ENCODE peak calls at places on chromosomes 3 and 15, in ten cellular contexts. One of them, this sample, is unnamed.
A peak's percentile ranks its signal among the peaks of the same experiment; 100 is the strongest.

GRCh38 chr3:72380193-72380592 is 468.1 kb downstream of the SHQ1 start:
- DNase-seq in pancreas: no peak
- DNase-seq in CD4-positive, CD25-positive, alpha-beta regulatory T cell: no peak
- DNase-seq in CD8-positive, alpha-beta memory T cell: no peak
- DNase-seq in astrocyte: peak; percentile 30
- DNase-seq in sigmoid colon: no peak
- DNase-seq in osteoblast: no peak
- DNase-seq in right cardiac atrium: no peak
- DNase-seq in colonic mucosa: no peak
- DNase-seq in A549: no peak
- DNase-seq in this sample: no peak

GRCh38 chr3:134309987-134310700 is 59.5 kb upstream of the RYK start:
- DNase-seq in A549: peak; percentile 51
- DNase-seq in CD8-positive, alpha-beta memory T cell: no peak
- DNase-seq in colonic mucosa: peak; percentile 61
- DNase-seq in right cardiac atrium: no peak
- DNase-seq in osteoblast: peak; percentile 58
- DNase-seq in astrocyte: no peak
- DNase-seq in CD4-positive, CD25-positive, alpha-beta regulatory T cell: no peak
- DNase-seq in sigmoid colon: no peak
- DNase-seq in pancreas: no peak
- DNase-seq in this sample: no peak

GRCh38 chr3:16841906-16842709 is 42.6 kb upstream of the PLCL2 start:
- DNase-seq in right cardiac atrium: peak; percentile 72
- DNase-seq in astrocyte: no peak
- DNase-seq in osteoblast: no peak
- DNase-seq in colonic mucosa: peak; percentile 67
- DNase-seq in A549: no peak
- DNase-seq in CD4-positive, CD25-positive, alpha-beta regulatory T cell: peak; percentile 68
- DNase-seq in CD8-positive, alpha-beta memory T cell: peak; percentile 86
- DNase-seq in pancreas: peak; percentile 45
- DNase-seq in sigmoid colon: peak; percentile 71
- DNase-seq in this sample: peak; percentile 64

GRCh38 chr3:173567997-173568396 is 170.5 kb downstream of the NLGN1 start:
- DNase-seq in astrocyte: no peak
- DNase-seq in osteoblast: no peak
- DNase-seq in pancreas: no peak
- DNase-seq in A549: no peak
- DNase-seq in CD4-positive, CD25-positive, alpha-beta regulatory T cell: no peak
- DNase-seq in colonic mucosa: no peak
- DNase-seq in right cardiac atrium: no peak
- DNase-seq in sigmoid colon: no peak
- DNase-seq in CD8-positive, alpha-beta memory T cell: no peak
- DNase-seq in this sample: no peak

GRCh38 chr15:36428102-36428845 is 151.2 kb upstream of the CDIN1 start:
- DNase-seq in osteoblast: peak; percentile 80
- DNase-seq in CD8-positive, alpha-beta memory T cell: no peak
- DNase-seq in pancreas: no peak
- DNase-seq in sigmoid colon: no peak
- DNase-seq in right cardiac atrium: no peak
- DNase-seq in A549: peak; percentile 96
- DNase-seq in astrocyte: peak; percentile 100
- DNase-seq in colonic mucosa: no peak
- DNase-seq in CD4-positive, CD25-positive, alpha-beta regulatory T cell: no peak
- DNase-seq in this sample: no peak

GRCh38 chr3:168803536-168803935 is 707.8 kb upstream of the GOLIM4 start:
- DNase-seq in A549: no peak
- DNase-seq in CD4-positive, CD25-positive, alpha-beta regulatory T cell: no peak
- DNase-seq in pancreas: no peak
- DNase-seq in colonic mucosa: no peak
- DNase-seq in osteoblast: no peak
- DNase-seq in astrocyte: peak; percentile 12
- DNase-seq in right cardiac atrium: no peak
- DNase-seq in CD8-positive, alpha-beta memory T cell: no peak
- DNase-seq in sigmoid colon: no peak
- DNase-seq in this sample: no peak

GRCh38 chr3:125017406-125017805 is 38.4 kb downstream of the HEG1 start:
- DNase-seq in A549: no peak
- DNase-seq in pancreas: no peak
- DNase-seq in CD8-positive, alpha-beta memory T cell: no peak
- DNase-seq in CD4-positive, CD25-positive, alpha-beta regulatory T cell: no peak
- DNase-seq in right cardiac atrium: no peak
- DNase-seq in osteoblast: no peak
- DNase-seq in astrocyte: no peak
- DNase-seq in colonic mucosa: no peak
- DNase-seq in sigmoid colon: no peak
- DNase-seq in this sample: no peak

GRCh38 chr3:7682822-7683229 is 818.8 kb upstream of the LMCD1 start:
- DNase-seq in right cardiac atrium: peak; percentile 59
- DNase-seq in sigmoid colon: no peak
- DNase-seq in CD8-positive, alpha-beta memory T cell: no peak
- DNase-seq in A549: no peak
- DNase-seq in osteoblast: no peak
- DNase-seq in astrocyte: peak; percentile 97
- DNase-seq in pancreas: peak; percentile 46
- DNase-seq in colonic mucosa: no peak
- DNase-seq in CD4-positive, CD25-positive, alpha-beta regulatory T cell: no peak
- DNase-seq in this sample: no peak

GRCh38 chr3:66228707-66229106 is 7.9 kb downstream of the SLC25A26 start:
- DNase-seq in right cardiac atrium: no peak
- DNase-seq in CD8-positive, alpha-beta memory T cell: no peak
- DNase-seq in A549: no peak
- DNase-seq in osteoblast: peak; percentile 62
- DNase-seq in pancreas: no peak
- DNase-seq in sigmoid colon: no peak
- DNase-seq in CD4-positive, CD25-positive, alpha-beta regulatory T cell: no peak
- DNase-seq in astrocyte: no peak
- DNase-seq in colonic mucosa: no peak
- DNase-seq in this sample: no peak

GRCh38 chr15:80679805-80680175 is 15.3 kb upstream of the ABHD17C start:
- DNase-seq in colonic mucosa: peak; percentile 76
- DNase-seq in pancreas: no peak
- DNase-seq in A549: no peak
- DNase-seq in CD4-positive, CD25-positive, alpha-beta regulatory T cell: no peak
- DNase-seq in astrocyte: no peak
- DNase-seq in CD8-positive, alpha-beta memory T cell: no peak
- DNase-seq in sigmoid colon: no peak
- DNase-seq in right cardiac atrium: no peak
- DNase-seq in osteoblast: no peak
- DNase-seq in this sample: no peak

GRCh38 chr15:69804786-69805185 is 292.9 kb downstream of the TLE3 start:
- DNase-seq in pancreas: no peak
- DNase-seq in colonic mucosa: no peak
- DNase-seq in osteoblast: peak; percentile 50
- DNase-seq in astrocyte: no peak
- DNase-seq in right cardiac atrium: no peak
- DNase-seq in CD8-positive, alpha-beta memory T cell: no peak
- DNase-seq in sigmoid colon: no peak
- DNase-seq in CD4-positive, CD25-positive, alpha-beta regulatory T cell: no peak
- DNase-seq in A549: no peak
- DNase-seq in this sample: no peak
- H3K4me1 ChIP-seq in pancreas: no peaks in the 10 kb centered on the region
- H3K4me1 ChIP-seq in colonic mucosa: no peaks in the 10 kb centered on the region
- H3K4me1 ChIP-seq in osteoblast: no peaks in the 10 kb centered on the region
- H3K4me1 ChIP-seq in astrocyte: no peaks in the 10 kb centered on the region
- H3K4me1 ChIP-seq in right cardiac atrium: no peaks in the 10 kb centered on the region
- H3K4me1 ChIP-seq in CD8-positive, alpha-beta memory T cell: no peaks in the 10 kb centered on the region
- H3K4me1 ChIP-seq in sigmoid colon: no peaks in the 10 kb centered on the region
- H3K4me1 ChIP-seq in CD4-positive, CD25-positive, alpha-beta regulatory T cell: no peaks in the 10 kb centered on the region
- H3K4me1 ChIP-seq in A549: peaks cover 11% of the 10 kb centered on the region
- H3K4me1 ChIP-seq in this sample: peaks cover 11% of the 10 kb centered on the region

DNA sequence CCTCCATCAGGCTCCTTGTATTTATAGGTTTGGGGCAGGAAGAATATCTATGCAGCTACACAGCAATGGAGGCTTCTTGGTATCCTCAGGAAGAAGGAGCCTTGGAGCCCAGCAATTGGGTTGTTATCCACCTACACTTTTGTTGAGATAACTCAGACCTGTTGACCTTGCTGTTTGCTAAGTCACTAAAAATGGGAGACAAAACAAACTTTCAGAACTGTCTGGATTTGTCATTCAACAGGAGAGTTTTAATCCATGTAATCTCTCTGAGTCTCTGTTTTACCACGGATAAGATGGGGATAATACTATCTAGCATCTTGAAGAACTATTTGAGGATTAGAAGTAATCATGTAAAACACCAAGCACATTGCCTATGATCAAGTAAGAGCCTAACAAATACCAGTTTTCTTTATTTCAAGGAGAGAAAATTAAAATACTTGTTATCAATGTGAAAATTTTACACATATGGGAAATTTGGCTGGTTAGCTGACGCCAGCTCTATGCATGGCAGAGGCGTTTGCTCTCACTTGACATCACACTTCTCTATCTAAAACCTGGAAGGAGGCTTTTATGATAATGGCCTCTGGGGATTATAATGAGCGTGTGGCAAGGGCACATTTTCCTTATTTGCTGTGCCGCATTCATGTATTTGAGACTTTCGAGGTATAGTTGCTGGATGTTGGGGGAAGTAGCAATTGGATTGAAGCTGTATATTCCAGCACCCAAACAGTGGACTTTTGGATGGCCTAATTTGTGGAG is 215.6 kb downstream of the PDCD6IP start:
- DNase-seq in astrocyte: no peak
- DNase-seq in right cardiac atrium: no peak
- DNase-seq in CD4-positive, CD25-positive, alpha-beta regulatory T cell: no peak
- DNase-seq in osteoblast: no peak
- DNase-seq in pancreas: no peak
- DNase-seq in CD8-positive, alpha-beta memory T cell: no peak
- DNase-seq in A549: peak; percentile 22
- DNase-seq in sigmoid colon: no peak
- DNase-seq in colonic mucosa: no peak
- DNase-seq in this sample: no peak
- H3K4me1 ChIP-seq in astrocyte: peaks cover 31% of the 10 kb centered on the region
- H3K4me1 ChIP-seq in right cardiac atrium: no peaks in the 10 kb centered on the region
- H3K4me1 ChIP-seq in CD4-positive, CD25-positive, alpha-beta regulatory T cell: no peaks in the 10 kb centered on the region
- H3K4me1 ChIP-seq in osteoblast: peaks cover 35% of the 10 kb centered on the region
- H3K4me1 ChIP-seq in pancreas: no peaks in the 10 kb centered on the region
- H3K4me1 ChIP-seq in CD8-positive, alpha-beta memory T cell: peaks cover 27% of the 10 kb centered on the region
- H3K4me1 ChIP-seq in A549: peaks cover 47% of the 10 kb centered on the region
- H3K4me1 ChIP-seq in sigmoid colon: peaks cover 8% of the 10 kb centered on the region
- H3K4me1 ChIP-seq in colonic mucosa: no peaks in the 10 kb centered on the region
- H3K4me1 ChIP-seq in this sample: no peaks in the 10 kb centered on the region

GRCh38 chr3:172179680-172180399 is 140.5 kb downstream of the FNDC3B start:
- DNase-seq in right cardiac atrium: no peak
- DNase-seq in sigmoid colon: no peak
- DNase-seq in CD8-positive, alpha-beta memory T cell: no peak
- DNase-seq in astrocyte: no peak
- DNase-seq in CD4-positive, CD25-positive, alpha-beta regulatory T cell: no peak
- DNase-seq in osteoblast: no peak
- DNase-seq in A549: peak; percentile 39
- DNase-seq in colonic mucosa: no peak
- DNase-seq in pancreas: no peak
- DNase-seq in this sample: no peak

GRCh38 chr3:172176385-172176784 is 137.0 kb downstream of the FNDC3B start:
- DNase-seq in A549: no peak
- DNase-seq in right cardiac atrium: no peak
- DNase-seq in colonic mucosa: no peak
- DNase-seq in CD4-positive, CD25-positive, alpha-beta regulatory T cell: no peak
- DNase-seq in sigmoid colon: no peak
- DNase-seq in astrocyte: no peak
- DNase-seq in osteoblast: no peak
- DNase-seq in CD8-positive, alpha-beta memory T cell: no peak
- DNase-seq in pancreas: no peak
- DNase-seq in this sample: no peak

GRCh38 chr3:172180473-172180872 is 141.1 kb downstream of the FNDC3B start:
- DNase-seq in astrocyte: no peak
- DNase-seq in sigmoid colon: no peak
- DNase-seq in A549: no peak
- DNase-seq in colonic mucosa: no peak
- DNase-seq in CD4-positive, CD25-positive, alpha-beta regulatory T cell: no peak
- DNase-seq in CD8-positive, alpha-beta memory T cell: no peak
- DNase-seq in pancreas: no peak
- DNase-seq in osteoblast: no peak
- DNase-seq in right cardiac atrium: no peak
- DNase-seq in this sample: no peak

GRCh38 chr3:172177046-172177445 is 137.7 kb downstream of the FNDC3B start:
- DNase-seq in CD4-positive, CD25-positive, alpha-beta regulatory T cell: no peak
- DNase-seq in right cardiac atrium: no peak
- DNase-seq in A549: no peak
- DNase-seq in colonic mucosa: no peak
- DNase-seq in CD8-positive, alpha-beta memory T cell: no peak
- DNase-seq in astrocyte: peak; percentile 83
- DNase-seq in pancreas: no peak
- DNase-seq in sigmoid colon: no peak
- DNase-seq in osteoblast: no peak
- DNase-seq in this sample: no peak

DNA sequence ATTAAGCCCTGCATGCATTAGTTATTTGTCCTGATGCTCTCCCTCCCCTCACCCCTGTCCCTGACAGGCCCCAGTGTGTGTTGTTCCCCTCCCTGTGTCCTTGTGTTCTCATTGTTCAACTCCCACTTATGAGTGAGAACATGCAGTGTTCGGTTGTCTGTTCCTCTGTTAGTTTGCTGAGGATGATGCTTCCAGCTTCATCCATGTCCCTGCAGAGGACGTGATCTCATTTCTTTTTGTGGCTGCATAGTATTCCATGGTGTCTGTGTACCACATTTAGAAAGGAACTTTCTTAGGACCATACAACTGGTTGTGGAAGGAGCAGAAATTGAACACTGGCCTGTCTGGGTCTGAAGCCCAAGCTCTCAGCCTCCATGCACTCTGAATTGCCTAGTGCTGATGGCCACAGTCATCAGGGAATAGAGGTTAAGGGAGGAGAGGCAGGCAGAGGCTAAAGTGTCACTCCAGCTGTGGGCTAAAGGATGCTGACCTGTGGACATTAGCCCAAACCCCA is 138.5 kb downstream of the FNDC3B start:
- DNase-seq in astrocyte: no peak
- DNase-seq in osteoblast: no peak
- DNase-seq in sigmoid colon: no peak
- DNase-seq in pancreas: no peak
- DNase-seq in CD8-positive, alpha-beta memory T cell: no peak
- DNase-seq in right cardiac atrium: no peak
- DNase-seq in CD4-positive, CD25-positive, alpha-beta regulatory T cell: no peak
- DNase-seq in A549: no peak
- DNase-seq in colonic mucosa: no peak
- DNase-seq in this sample: no peak
- H3K4me1 ChIP-seq in astrocyte: peaks cover 30% of the 10 kb centered on the region
- H3K4me1 ChIP-seq in osteoblast: peaks cover 30% of the 10 kb centered on the region
- H3K4me1 ChIP-seq in sigmoid colon: peaks cover 59% of the 10 kb centered on the region
- H3K4me1 ChIP-seq in pancreas: peaks cover 7% of the 10 kb centered on the region
- H3K4me1 ChIP-seq in CD8-positive, alpha-beta memory T cell: no peaks in the 10 kb centered on the region
- H3K4me1 ChIP-seq in right cardiac atrium: peaks cover 17% of the 10 kb centered on the region
- H3K4me1 ChIP-seq in CD4-positive, CD25-positive, alpha-beta regulatory T cell: no peaks in the 10 kb centered on the region
- H3K4me1 ChIP-seq in A549: peaks cover 92% of the 10 kb centered on the region
- H3K4me1 ChIP-seq in colonic mucosa: no peaks in the 10 kb centered on the region
- H3K4me1 ChIP-seq in this sample: peaks cover 85% of the 10 kb centered on the region

DNA sequence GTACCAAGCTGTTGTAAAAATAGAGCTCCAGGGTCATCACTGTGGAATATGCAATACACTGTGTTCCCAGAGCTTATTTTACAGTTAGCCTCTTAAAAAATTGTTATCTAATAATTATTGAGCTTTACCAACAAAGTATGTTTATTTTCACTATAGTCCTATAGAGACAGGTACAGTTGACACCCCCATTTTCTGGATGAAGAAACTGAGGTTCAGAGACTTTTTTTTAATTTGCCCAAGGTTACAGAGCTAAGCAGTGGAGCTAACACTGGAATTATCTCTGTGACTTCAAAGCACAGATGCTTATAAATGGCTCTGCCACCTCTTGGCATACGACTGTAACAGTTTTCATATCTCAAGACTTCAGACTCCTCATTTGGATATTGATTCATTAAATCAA is 126.4 kb downstream of the FEZF2 start:
- DNase-seq in astrocyte: no peak
- DNase-seq in colonic mucosa: no peak
- DNase-seq in pancreas: no peak
- DNase-seq in CD8-positive, alpha-beta memory T cell: no peak
- DNase-seq in right cardiac atrium: no peak
- DNase-seq in CD4-positive, CD25-positive, alpha-beta regulatory T cell: no peak
- DNase-seq in A549: no peak
- DNase-seq in osteoblast: no peak
- DNase-seq in sigmoid colon: no peak
- DNase-seq in this sample: no peak
- H3K4me1 ChIP-seq in astrocyte: no peaks in the 10 kb centered on the region
- H3K4me1 ChIP-seq in colonic mucosa: no peaks in the 10 kb centered on the region
- H3K4me1 ChIP-seq in pancreas: no peaks in the 10 kb centered on the region
- H3K4me1 ChIP-seq in CD8-positive, alpha-beta memory T cell: no peaks in the 10 kb centered on the region
- H3K4me1 ChIP-seq in right cardiac atrium: peaks cover 1% of the 10 kb centered on the region
- H3K4me1 ChIP-seq in CD4-positive, CD25-positive, alpha-beta regulatory T cell: no peaks in the 10 kb centered on the region
- H3K4me1 ChIP-seq in A549: no peaks in the 10 kb centered on the region
- H3K4me1 ChIP-seq in osteoblast: peaks cover 11% of the 10 kb centered on the region
- H3K4me1 ChIP-seq in sigmoid colon: peaks cover 3% of the 10 kb centered on the region
- H3K4me1 ChIP-seq in this sample: no peaks in the 10 kb centered on the region

This sample was measured in stomach.